ENCODE peak calls at places on chromosome 15, in four cellular contexts. J is activated CD4-positive, alpha-beta T cell treated with anti-CD3 and anti-CD28 coated beads, Interleukin-2, amount 50 U/mL, for 1 hour; K is fibroblast of gingiva; V is endodermal cell. G is an unnamed sample.
A peak's percentile ranks its signal among the peaks of the same experiment; 100 is the strongest.

GRCh38 chr15:101239724-101240136 is 12.1 kb downstream of the CHSY1 start:
- DNase-seq in J (no peak), K (no peak), V (peak; percentile 9), G (peak; percentile 62)

GRCh38 chr15:60215225-60215963 is 182.4 kb downstream of the ANXA2 start:
- DNase-seq in J (no peak), K (no peak), V (peak; percentile 58), G (no peak)

GRCh38 chr15:39341238-39341637 is 239.6 kb upstream of the THBS1 start:
- DNase-seq in J (no peak), K (no peak), V (no peak), G (no peak)

GRCh38 chr15:82810061-82810862 is 834 bp downstream of the WHAMM start:
- DNase-seq in J (peak; percentile 23), K (peak; percentile 81), V (peak; percentile 78), G (peak; percentile 68)

GRCh38 chr15:49675051-49675450 is 54.2 kb downstream of the DTWD1 start:
- DNase-seq in J (no peak), K (peak; percentile 87), V (no peak), G (no peak)

GRCh38 chr15:68989876-68990754 is 24.4 kb upstream of the NOX5 start:
- DNase-seq in J (no peak), K (no peak), V (no peak), G (no peak)

GRCh38 chr15:60320365-60320764 is 77.4 kb downstream of the ANXA2 start:
- DNase-seq in J (no peak), K (no peak), V (no peak), G (no peak)

GRCh38 chr15:65331811-65332210 is 27.3 kb downstream of the RNU5B-1 start:
- DNase-seq in J (no peak), K (no peak), V (no peak), G (no peak)

GRCh38 chr15:92142242-92143232 is 251.1 kb upstream of the ST8SIA2 start:
- DNase-seq in J (no peak), K (no peak), V (no peak), G (no peak)

GRCh38 chr15:89452330-89452836 is 44.0 kb downstream of the RHCG start:
- DNase-seq in J (no peak), K (no peak), V (no peak), G (no peak)

GRCh38 chr15:84598993-84599392 is 1.8 kb upstream of the ZSCAN2 start:
- DNase-seq in J (no peak), K (peak; percentile 49), V (peak; percentile 80), G (peak; percentile 38)

GRCh38 chr15:55277116-55277564 is 12.5 kb downstream of the RAB27A start:
- DNase-seq in J (peak; percentile 31), K (no peak), V (no peak), G (peak; percentile 86)

GRCh38 chr15:59762558-59762957 is 73.4 kb upstream of the BNIP2 start:
- DNase-seq in J (no peak), K (no peak), V (peak; percentile 57), G (no peak)

GRCh38 chr15:55289011-55289572 is 521 bp downstream of the RAB27A start:
- DNase-seq in J (peak; percentile 23), K (peak; percentile 52), V (peak; percentile 80), G (peak; percentile 14)

GRCh38 chr15:79365765-79366164 is 54.9 kb downstream of the TMED3 start:
- DNase-seq in J (no peak), K (no peak), V (no peak), G (no peak)

GRCh38 chr15:63370764-63371163 is 10.9 kb downstream of the CA12 start:
- DNase-seq in J (no peak), K (no peak), V (no peak), G (no peak)

GRCh38 chr15:64979252-64979710 is 10.4 kb downstream of the SPG21 start:
- DNase-seq in J (no peak), K (no peak), V (peak; percentile 69), G (no peak)

GRCh38 chr15:48865387-48866079 is 12.4 kb upstream of the EID1 start:
- DNase-seq in J (no peak), K (peak; percentile 31), V (peak; percentile 76), G (no peak)

GRCh38 chr15:74835312-74835823 is 7.6 kb downstream of the ULK3 start:
- DNase-seq in J (peak; percentile 40), K (peak; percentile 26), V (peak; percentile 98), G (peak; percentile 39)

GRCh38 chr15:92638291-92638708 is 17.3 kb downstream of the FAM174B start:
- DNase-seq in J (no peak), K (no peak), V (no peak), G (no peak)

GRCh38 chr15:45378913-45379262 is 544 bp upstream of the GATM start:
- DNase-seq in J (no peak), K (no peak), V (no peak), G (no peak)

GRCh38 chr15:95304116-95304873 is 1026.2 kb upstream of the NR2F2 start:
- DNase-seq in J (no peak), K (peak; percentile 10), V (no peak), G (no peak)

GRCh38 chr15:67897646-67898045 is 57.8 kb upstream of the RNU6-1 start:
- DNase-seq in J (no peak), K (no peak), V (no peak), G (no peak)

GRCh38 chr15:44010114-44010513 is 183.3 kb downstream of the WDR76 start:
- DNase-seq in J (no peak), K (peak; percentile 13), V (no peak), G (no peak)

GRCh38 chr15:71790081-71790480 is 20.3 kb upstream of the NR2E3 start:
- DNase-seq in J (no peak), K (no peak), V (peak; percentile 44), G (no peak)

GRCh38 chr15:62119224-62119925 is 45.7 kb downstream of the C2CD4B start:
- DNase-seq in J (no peak), K (peak; percentile 89), V (no peak), G (peak; percentile 61)

GRCh38 chr15:68589012-68589411 is 10.2 kb downstream of the CORO2B start:
- DNase-seq in J (no peak), K (no peak), V (no peak), G (no peak)

GRCh38 chr15:77915261-77915960 is 162.1 kb downstream of the TBC1D2B start:
- DNase-seq in J (no peak), K (no peak), V (peak; percentile 38), G (no peak)

GRCh38 chr15:50531763-50532162 is 14.7 kb downstream of the USP50 start:
- DNase-seq in J (no peak), K (peak; percentile 14), V (no peak), G (no peak)

G was measured in CD4-positive, CD25-positive, alpha-beta regulatory T cell.